ENCODE peak calls at places on chromosomes 4 and X, in ten cellular contexts. N is spleen, T is heart left ventricle, Q is mucosa of descending colon, Y is body of pancreas, B is A549, E is lung, D is fibroblast of pulmonary artery, H is cardiac muscle cell, J is HCT116. K is an unnamed sample.

GRCh38 chr4:24274401-24275035 is 309.8 kb downstream of the DHX15 start:
- DNase-seq in N (no peak), T (no peak), Q (no peak), Y (no peak), B (no peak), E (no peak), D (peak), H (peak), J (no peak), K (no peak)

GRCh38 chr4:76090241-76090691 is 15.8 kb downstream of the ART3 start:
- DNase-seq in N (no peak), T (no peak), Q (no peak), Y (peak), B (no peak), E (peak), D (peak), H (peak), J (no peak), K (no peak)

GRCh38 chr4:8297691-8298485 is 28.3 kb downstream of the HTRA3 start:
- DNase-seq in N (peak), T (peak), Q (peak), Y (no peak), B (no peak), E (no peak), D (no peak), H (no peak), J (no peak), K (no peak)

GRCh38 chr4:7928711-7929505 is 10.8 kb downstream of the AFAP1 start:
- DNase-seq in N (no peak), T (no peak), Q (no peak), Y (peak), B (peak), E (no peak), D (no peak), H (no peak), J (peak), K (no peak)

GRCh38 chr4:113823291-113823659 is 61.7 kb upstream of the CAMK2D start:
- DNase-seq in N (no peak), T (no peak), Q (no peak), Y (no peak), B (no peak), E (no peak), D (no peak), H (no peak), J (no peak), K (no peak)

GRCh38 chr4:109910261-109910660 is 2.4 kb upstream of the EGF start:
- DNase-seq in N (no peak), T (no peak), Q (no peak), Y (no peak), B (no peak), E (no peak), D (no peak), H (no peak), J (no peak), K (no peak)

GRCh38 chr4:55650483-55650882 is 14.4 kb upstream of the NMU start:
- DNase-seq in N (no peak), T (no peak), Q (no peak), Y (no peak), B (no peak), E (no peak), D (no peak), H (no peak), J (no peak), K (no peak)

GRCh38 chr4:151407466-151408379 is 1.3 kb upstream of the FHIP1A start:
- DNase-seq in N (peak), T (no peak), Q (peak), Y (peak), B (no peak), E (peak), D (no peak), H (no peak), J (no peak), K (no peak)

GRCh38 chr4:17811078-17811603 is 362 bp downstream of the NCAPG start:
- DNase-seq in N (no peak), T (no peak), Q (no peak), Y (peak), B (no peak), E (peak), D (no peak), H (no peak), J (no peak), K (peak)

GRCh38 chr4:54657556-54658313 is at the start of gene KIT:
- DNase-seq in N (peak), T (no peak), Q (peak), Y (peak), B (no peak), E (no peak), D (peak), H (peak), J (no peak), K (no peak)

GRCh38 chrX:63250253-63250868 is 100.8 kb downstream of the SPIN4 start:
- DNase-seq in N (no peak), T (peak), Q (no peak), Y (peak), B (peak), E (peak), D (peak), H (peak), J (peak), K (no peak)

GRCh38 chr4:48025005-48025404 is 8.4 kb downstream of the NIPAL1 start:
- DNase-seq in N (no peak), T (no peak), Q (no peak), Y (no peak), B (no peak), E (no peak), D (peak), H (peak), J (no peak), K (no peak)

GRCh38 chr4:48979897-48980579 is 6.0 kb upstream of the CWH43 start:
- DNase-seq in N (no peak), T (no peak), Q (no peak), Y (no peak), B (no peak), E (no peak), D (peak), H (no peak), J (no peak), K (no peak)

GRCh38 chr4:144547678-144548298 is 98.2 kb upstream of the HHIP start:
- DNase-seq in N (no peak), T (no peak), Q (no peak), Y (no peak), B (no peak), E (no peak), D (no peak), H (no peak), J (no peak), K (no peak)

GRCh38 chrX:137428777-137429564 is 137.0 kb upstream of the ZIC3 start:
- DNase-seq in N (no peak), T (no peak), Q (no peak), Y (no peak), B (no peak), E (no peak), D (no peak), H (no peak), J (no peak), K (no peak)
- H3K4me3 ChIP-seq in N (peak), T (peak), Q (no peak), Y (no peak), B (no peak), E (no peak), D (no peak), H (peak), J (no peak), K (peak)

DNA sequence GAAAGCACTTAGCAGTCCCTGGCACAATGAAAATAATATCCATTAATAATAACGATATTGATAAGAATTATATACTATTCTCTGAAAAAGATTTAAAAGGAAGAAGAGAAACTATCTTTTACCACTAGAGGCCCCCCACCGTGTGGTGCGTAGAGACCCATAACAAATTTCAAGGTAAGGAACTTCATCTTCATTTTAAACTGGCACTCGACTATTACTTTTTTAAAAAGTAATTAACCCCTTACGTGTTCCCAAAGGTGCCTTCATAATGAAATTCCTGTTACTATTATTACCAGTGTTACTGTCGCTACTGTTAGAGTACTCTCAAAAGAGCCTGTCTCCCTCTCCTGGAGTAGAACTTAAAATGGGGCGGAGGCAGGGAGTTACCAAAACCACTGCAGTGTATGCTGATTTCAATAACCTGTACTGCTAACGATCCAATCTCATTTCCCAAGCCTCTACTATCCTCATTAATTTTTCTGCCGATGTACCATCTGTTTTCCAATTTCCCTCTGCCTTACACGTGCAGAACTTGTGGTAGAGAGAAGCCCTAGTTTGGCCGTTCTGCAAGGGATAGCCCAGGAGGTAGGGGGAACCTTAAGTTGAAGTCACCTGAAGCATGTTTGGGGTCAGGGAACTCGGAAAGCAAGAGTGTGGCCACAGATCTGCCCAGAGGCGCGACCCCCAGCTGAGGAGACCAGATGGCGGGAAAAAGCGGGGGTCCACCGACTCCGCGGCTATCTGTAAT is 813 bp upstream of the STK26 start:
- DNase-seq in N (no peak), T (no peak), Q (no peak), Y (no peak), B (peak), E (no peak), D (no peak), H (peak), J (no peak), K (no peak)
- TF ChIP-seq CTCF in N (no peak), T (peak), Q (no peak), Y (no peak), B (peak), E (no peak), D (peak), H (peak), J (peak), K (peak)

GRCh38 chr4:180486342-180486741 is 1756.9 kb upstream of the TENM3 start:
- DNase-seq in N (no peak), T (no peak), Q (no peak), Y (no peak), B (no peak), E (no peak), D (no peak), H (no peak), J (no peak), K (no peak)
- H3K4me3 ChIP-seq in N (no peak), T (no peak), Q (no peak), Y (no peak), B (no peak), E (no peak), D (no peak), H (no peak), J (no peak), K (no peak)

GRCh38 chr4:27974339-27974738 is 1113.7 kb downstream of the STIM2 start:
- DNase-seq in N (no peak), T (no peak), Q (no peak), Y (no peak), B (no peak), E (no peak), D (no peak), H (no peak), J (no peak), K (no peak)

DNA sequence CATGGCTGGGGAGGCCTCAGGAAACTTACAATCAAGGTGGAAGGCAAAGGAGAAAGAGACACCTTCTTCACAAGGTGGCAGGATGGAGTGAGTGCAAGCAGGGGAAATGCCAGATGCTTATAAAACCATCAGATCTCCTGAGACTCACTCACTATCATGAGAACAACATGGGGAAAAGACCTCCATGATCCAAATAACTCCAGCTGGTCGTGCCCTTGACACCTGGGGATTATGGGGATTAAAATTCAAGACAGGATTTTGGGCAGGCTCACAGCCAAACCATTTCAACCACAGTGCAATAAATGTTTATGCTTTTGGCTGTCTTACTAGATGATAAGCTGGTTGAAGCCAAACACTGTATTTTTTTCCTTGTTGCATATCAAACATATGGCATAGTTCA is 1112.4 kb downstream of the STIM2 start:
- DNase-seq in N (no peak), T (no peak), Q (no peak), Y (no peak), B (no peak), E (no peak), D (no peak), H (no peak), J (no peak), K (no peak)
- TF ChIP-seq CTCF in N (no peak), T (no peak), Q (no peak), Y (no peak), B (no peak), E (no peak), D (no peak), H (no peak), J (no peak), K (no peak)

DNA sequence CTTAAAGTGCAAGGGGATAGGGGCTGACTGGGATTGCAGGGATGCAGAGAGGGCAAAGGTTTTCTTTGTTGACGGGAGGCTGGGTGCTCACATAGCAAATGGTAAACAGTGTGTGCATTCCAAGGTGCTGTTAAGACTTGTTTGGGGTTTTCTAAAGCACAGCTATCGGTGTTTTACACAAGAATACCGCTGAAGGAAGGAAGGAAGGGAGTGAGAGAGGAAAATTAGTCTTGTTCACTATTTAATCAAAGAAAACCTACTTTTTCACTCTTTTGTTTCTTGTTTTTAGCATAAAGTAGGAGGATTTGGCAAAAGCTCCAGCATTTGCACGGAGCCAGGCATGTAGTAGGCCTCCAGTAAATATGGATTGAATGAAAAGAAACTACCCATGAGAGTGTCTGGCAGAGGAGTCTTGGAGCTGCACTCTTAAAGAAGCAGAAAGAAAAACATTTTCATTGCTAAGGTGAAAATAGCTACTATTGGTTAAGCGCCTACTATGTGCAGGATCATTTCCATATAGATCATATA is 99.7 kb downstream of the FIP1L1 start:
- DNase-seq in N (no peak), T (no peak), Q (no peak), Y (no peak), B (no peak), E (no peak), D (no peak), H (no peak), J (no peak), K (no peak)
- H3K4me3 ChIP-seq in N (no peak), T (no peak), Q (no peak), Y (no peak), B (no peak), E (no peak), D (no peak), H (no peak), J (no peak), K (no peak)

GRCh38 chr4:87356832-87357526 is 34.0 kb downstream of the HSD17B11 start:
- DNase-seq in N (no peak), T (no peak), Q (no peak), Y (no peak), B (no peak), E (no peak), D (no peak), H (no peak), J (no peak), K (no peak)

GRCh38 chr4:87359258-87359657 is 31.7 kb downstream of the HSD17B11 start:
- DNase-seq in N (no peak), T (no peak), Q (no peak), Y (no peak), B (no peak), E (no peak), D (no peak), H (no peak), J (no peak), K (no peak)

GRCh38 chr4:87354168-87355102 is 31.8 kb upstream of the HSD17B13 start:
- DNase-seq in N (no peak), T (no peak), Q (no peak), Y (peak), B (no peak), E (no peak), D (peak), H (peak), J (no peak), K (no peak)

GRCh38 chr4:87353592-87353991 is 30.9 kb upstream of the HSD17B13 start:
- DNase-seq in N (no peak), T (no peak), Q (no peak), Y (peak), B (peak), E (peak), D (peak), H (peak), J (peak), K (no peak)
- TF ChIP-seq CTCF in N (peak), T (peak), Q (no peak), Y (peak), B (peak), E (peak), D (peak), H (peak), J (peak), K (peak)

GRCh38 chrX:74923942-74924448 is 1.3 kb downstream of the NEXMIF start:
- DNase-seq in N (peak), T (no peak), Q (peak), Y (peak), B (no peak), E (no peak), D (peak), H (peak), J (no peak), K (no peak)

GRCh38 chrX:74922922-74923321 is 2.3 kb downstream of the NEXMIF start:
- DNase-seq in N (no peak), T (no peak), Q (no peak), Y (no peak), B (no peak), E (no peak), D (no peak), H (no peak), J (no peak), K (no peak)

GRCh38 chrX:74925210-74926088 is at the start of gene NEXMIF:
- DNase-seq in N (peak), T (peak), Q (peak), Y (peak), B (peak), E (peak), D (peak), H (peak), J (no peak), K (no peak)

DNA sequence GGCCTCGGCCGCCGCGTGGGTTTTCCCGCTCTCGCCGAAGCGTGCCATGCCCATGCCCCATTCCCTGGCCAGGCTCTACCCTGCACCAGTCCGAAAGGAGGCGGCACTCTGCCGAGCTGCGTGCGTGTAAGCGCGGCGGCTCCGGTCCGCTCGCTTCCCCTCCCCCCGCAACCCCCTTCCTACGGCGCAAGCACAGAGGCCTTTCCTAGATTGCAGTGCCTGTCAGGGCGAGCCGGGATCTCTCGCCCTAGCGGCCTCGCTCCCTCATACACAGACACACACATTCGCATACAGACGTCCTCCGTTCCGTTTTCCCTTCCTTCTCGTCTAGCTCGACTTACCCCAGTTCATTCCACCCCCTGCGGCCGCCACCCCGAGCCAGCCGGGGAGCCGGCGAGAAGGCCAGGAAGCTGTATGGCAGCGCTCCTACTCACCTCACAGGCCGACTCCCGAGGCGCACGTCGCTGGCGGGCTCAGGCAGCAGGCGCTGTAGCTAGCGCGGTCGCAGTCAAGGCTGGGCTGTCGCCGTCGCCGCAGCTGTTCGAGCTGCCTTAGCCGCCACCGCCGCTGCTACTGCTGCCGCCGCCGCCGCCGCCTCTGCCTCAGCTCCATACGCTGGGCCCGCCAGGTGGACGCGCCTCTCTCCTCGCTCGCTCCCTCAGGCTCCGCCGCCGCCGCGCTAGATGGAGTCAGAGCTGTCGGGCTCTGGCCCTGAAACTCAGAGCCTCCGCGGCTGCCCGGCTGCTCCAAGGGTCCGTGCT is 623 bp downstream of the NEXMIF start:
- DNase-seq in N (peak), T (peak), Q (peak), Y (peak), B (peak), E (peak), D (peak), H (peak), J (no peak), K (peak)
- H3K4me3 ChIP-seq in N (peak), T (peak), Q (no peak), Y (peak), B (peak), E (no peak), D (peak), H (peak), J (no peak), K (peak)